ENCODE peak calls at places on chromosomes 4 and X, in five cellular contexts. X is prostate gland, Q is nephron progenitor cell, F is suprapubic skin, I is lower lobe of right lung. T is an unnamed sample.

GRCh38 chrX:136209016-136209738 is 42.0 kb downstream of the MAP7D3 start:
- DNase-seq in Q (peak; percentile 15), I (no peak), X (no peak), F (peak; percentile 72), T (no peak)

GRCh38 chr4:142615324-142615665 is 230.8 kb downstream of the INPP4B start:
- DNase-seq in Q (no peak), I (no peak), F (no peak), X (no peak), T (no peak)

GRCh38 chr4:165158762-165159161 is 46.1 kb upstream of the TMEM192 start:
- DNase-seq in F (no peak), X (no peak), Q (no peak), I (no peak), T (no peak)

GRCh38 chr4:76626686-76627465 is 191.8 kb downstream of the SHROOM3 start:
- DNase-seq in Q (no peak), F (no peak), X (no peak), I (no peak), T (no peak)

GRCh38 chr4:164956766-164957643 is 20.5 kb downstream of the TRIM61 start:
- DNase-seq in X (peak; percentile 81), Q (peak; percentile 71), I (peak; percentile 89), F (peak; percentile 68), T (peak; percentile 84)

GRCh38 chr4:36900446-36900987 is 344.0 kb upstream of the NWD2 start:
- DNase-seq in I (no peak), X (no peak), F (no peak), Q (no peak), T (no peak)

GRCh38 chr4:118753685-118754084 is 68.5 kb downstream of the METTL14 start:
- DNase-seq in Q (no peak), F (no peak), X (no peak), I (no peak), T (no peak)

GRCh38 chrX:54633641-54634040 is 103.6 kb downstream of the GNL3L start:
- DNase-seq in I (no peak), Q (no peak), F (no peak), X (no peak), T (no peak)

GRCh38 chr4:4259484-4260100 is 11.6 kb upstream of the TMEM128 start:
- DNase-seq in I (no peak), X (no peak), Q (no peak), F (no peak), T (no peak)

GRCh38 chr4:105715692-105716278 is 7.2 kb downstream of the GSTCD start:
- DNase-seq in I (no peak), Q (no peak), F (no peak), X (no peak), T (no peak)

GRCh38 chr4:1193206-1194027 is 21.0 kb upstream of the SPON2 start:
- DNase-seq in X (no peak), Q (no peak), I (no peak), F (peak; percentile 71), T (peak; percentile 63)

GRCh38 chr4:159239534-159239933 is 136.7 kb downstream of the RAPGEF2 start:
- DNase-seq in F (no peak), I (no peak), X (no peak), Q (no peak), T (no peak)

DNA sequence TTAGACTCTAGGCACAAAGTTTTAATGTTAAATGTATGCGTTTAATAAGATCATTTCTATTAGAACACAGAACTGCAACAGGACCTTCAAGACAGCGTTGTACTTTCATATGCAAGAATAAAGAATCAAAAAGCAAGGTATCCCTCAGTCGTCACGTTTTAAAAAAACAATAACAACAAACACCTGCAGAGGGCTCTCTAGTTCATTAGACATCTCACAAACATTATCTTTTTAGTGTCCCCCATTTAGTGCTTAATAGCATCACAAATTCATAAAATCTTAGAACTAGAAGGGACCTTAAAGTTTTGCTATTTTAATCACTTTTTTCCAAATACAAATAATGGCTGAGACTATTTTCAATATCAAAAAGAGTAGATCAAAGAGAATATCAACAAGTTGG is 236.6 kb downstream of the DCHS2 start:
- DNase-seq in X (no peak), Q (no peak), F (no peak), I (no peak), T (no peak)
- TF ChIP-seq CTCF in X (no peak), Q (no peak), F (no peak), I (no peak), T (peak; percentile 53)

DNA sequence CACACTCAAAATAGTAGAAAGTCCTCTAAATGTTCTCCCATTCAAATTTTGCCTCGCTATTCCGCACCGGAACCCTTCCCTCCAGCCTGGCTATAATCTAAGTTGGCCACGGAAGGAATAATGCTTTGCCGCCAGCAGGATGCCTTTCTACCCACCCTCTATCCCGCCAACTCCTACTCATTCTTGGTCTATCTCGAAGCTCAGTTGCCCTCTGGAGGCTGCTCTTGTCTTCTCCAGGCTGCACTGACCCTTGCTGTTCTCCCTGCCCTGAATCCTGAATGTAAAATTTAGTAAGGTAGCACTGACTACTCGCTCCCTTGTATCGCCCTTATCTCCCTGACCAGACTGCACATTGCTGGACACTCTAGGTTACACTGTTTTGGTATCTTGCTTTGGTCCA is 212.4 kb downstream of the MGST2 start:
- DNase-seq in I (no peak), Q (no peak), F (no peak), X (no peak), T (no peak)
- TF ChIP-seq CTCF in I (no peak), Q (no peak), F (no peak), X (no peak), T (no peak)

DNA sequence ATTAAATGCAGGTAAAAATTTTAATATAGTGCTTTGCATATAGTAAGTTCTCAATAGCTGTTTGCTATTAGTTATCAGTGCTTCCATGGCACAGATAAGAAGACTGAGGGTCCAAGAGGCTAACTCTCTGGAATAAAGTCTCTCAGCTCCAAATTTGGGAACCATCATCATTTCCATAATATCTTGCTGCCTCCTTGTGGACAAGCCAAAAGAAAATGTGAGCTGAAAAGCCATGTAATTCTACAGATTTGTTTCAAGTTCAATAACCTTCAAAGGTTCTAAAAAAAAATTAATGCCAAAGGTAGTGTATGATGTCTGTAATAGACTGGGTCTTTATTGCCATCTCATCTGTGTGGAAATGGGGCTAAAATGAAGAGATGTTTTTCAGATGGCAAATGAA is 136.9 kb upstream of the VCX start:
- DNase-seq in Q (no peak), X (no peak), F (no peak), I (no peak), T (no peak)
- TF ChIP-seq CTCF in Q (peak; percentile 32), X (peak; percentile 4), F (no peak), I (no peak), T (peak; percentile 67)

DNA sequence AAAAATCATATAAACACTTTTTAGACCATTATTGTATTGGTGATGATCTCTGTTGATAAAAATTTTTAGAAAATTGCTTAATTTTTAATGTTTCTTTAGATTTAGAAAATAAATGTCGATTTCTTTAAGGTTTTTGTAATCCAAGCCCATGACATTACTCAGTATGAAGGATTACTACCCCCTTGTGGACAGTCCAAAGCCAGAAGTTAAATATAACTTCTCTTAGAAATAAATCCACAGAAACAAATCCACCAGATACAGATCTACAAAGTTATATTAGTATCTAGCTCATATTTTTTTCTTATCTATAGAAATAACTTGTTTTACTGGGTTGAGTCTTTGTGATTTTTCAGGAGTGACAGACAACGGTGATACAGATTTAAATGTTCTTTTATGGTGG is 18.9 kb downstream of the TIFA start:
- DNase-seq in I (no peak), Q (no peak), F (no peak), X (no peak), T (no peak)
- TF ChIP-seq CTCF in I (peak; percentile 43), Q (peak; percentile 18), F (peak; percentile 14), X (peak; percentile 43), T (peak; percentile 69)

DNA sequence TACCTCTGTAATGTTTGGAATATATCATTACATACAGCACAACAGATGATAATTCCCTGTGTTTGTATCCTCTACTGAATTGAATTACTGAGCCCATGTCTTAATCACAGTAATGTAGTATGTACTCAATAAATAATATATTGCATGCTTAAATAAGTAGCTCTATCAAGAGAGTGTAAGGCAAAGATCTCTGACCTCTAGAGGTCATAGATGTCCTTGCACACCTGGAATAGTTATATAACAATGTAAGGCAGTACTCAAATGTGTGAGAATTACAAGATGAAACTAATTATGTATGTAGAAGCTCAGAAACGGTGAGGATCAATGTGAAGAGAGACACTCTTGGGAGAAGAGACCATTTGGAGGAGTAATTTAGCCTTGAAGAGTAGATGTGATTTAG is 14.3 kb upstream of the GCNA start:
- DNase-seq in I (no peak), X (no peak), Q (no peak), F (no peak), T (no peak)
- TF ChIP-seq CTCF in I (no peak), X (no peak), Q (no peak), F (no peak), T (no peak)

GRCh38 chr4:124290678-124291077 is 421.9 kb downstream of the ANKRD50 start:
- DNase-seq in X (no peak), Q (no peak), I (no peak), F (no peak), T (no peak)

GRCh38 chr4:124288706-124289486 is 423.6 kb downstream of the ANKRD50 start:
- DNase-seq in Q (no peak), X (no peak), I (no peak), F (no peak), T (no peak)
- TF ChIP-seq CTCF in Q (no peak), X (no peak), I (no peak), F (no peak), T (no peak)